ENCODE peak calls at places on chromosome 10, in eight cellular contexts. F is fibroblast of lung, X is neural progenitor cell, I is IMR-90, S is endothelial cell of umbilical vein, C is PC-3, L is H9, T is GM23248. N is an unnamed sample. For H4K20me1, the result is how much of the 10 kb centered on the place peaks cover.

GRCh38 chr10:74347522-74347921 is 196.5 kb downstream of the ADK start:
- DNase-seq in I (no peak), T (no peak), C (no peak), S (no peak), F (no peak), L (no peak), X (no peak), N (no peak)

GRCh38 chr10:127391875-127392274 is 157.2 kb upstream of the NPS start:
- DNase-seq in T (no peak), C (no peak), X (no peak), F (no peak), L (no peak), S (no peak), I (no peak), N (no peak)

GRCh38 chr10:104255244-104255981 is 721 bp downstream of the GSTO1 start:
- DNase-seq in T (peak), I (peak), F (peak), X (peak), S (peak), L (no peak), C (peak), N (peak)

GRCh38 chr10:551489-552252 is 137.8 kb downstream of the DIP2C start:
- DNase-seq in C (no peak), X (no peak), T (no peak), S (no peak), L (no peak), I (no peak), F (no peak), N (no peak)

GRCh38 chr10:110733256-110733952 is 89.3 kb downstream of the RBM20 start:
- DNase-seq in T (no peak), X (no peak), L (no peak), I (no peak), C (peak), S (no peak), F (peak), N (no peak)

GRCh38 chr10:7411671-7412481 is 1.0 kb upstream of the SFMBT2 start:
- DNase-seq in F (no peak), I (no peak), L (peak), X (peak), C (no peak), T (no peak), S (no peak), N (no peak)

GRCh38 chr10:124677871-124678565 is 66.2 kb downstream of the FAM53B start:
- DNase-seq in X (no peak), C (no peak), S (no peak), I (peak), F (no peak), L (no peak), T (peak), N (no peak)

GRCh38 chr10:130647341-130647740 is 511.1 kb downstream of the GLRX3 start:
- DNase-seq in X (no peak), C (no peak), F (no peak), L (no peak), I (no peak), S (no peak), T (no peak), N (no peak)

GRCh38 chr10:8513155-8514147 is 459.0 kb downstream of the GATA3 start:
- DNase-seq in X (no peak), S (no peak), L (peak), I (no peak), F (no peak), C (no peak), T (no peak), N (no peak)

GRCh38 chr10:50279489-50279888 is 28.2 kb upstream of the ASAH2 start:
- DNase-seq in C (peak), I (no peak), L (peak), T (no peak), X (peak), S (no peak), F (no peak), N (no peak)

GRCh38 chr10:62594093-62594520 is 210.4 kb upstream of the ADO start:
- DNase-seq in F (peak), X (peak), S (peak), L (peak), C (peak), I (peak), T (peak), N (peak)

GRCh38 chr10:66258693-66259092 is 667.1 kb upstream of the LRRTM3 start:
- DNase-seq in I (no peak), F (no peak), X (no peak), C (no peak), S (no peak), T (no peak), L (no peak), N (no peak)

GRCh38 chr10:7484456-7485266 is 73.8 kb upstream of the SFMBT2 start:
- DNase-seq in T (no peak), X (no peak), I (no peak), S (no peak), F (no peak), C (no peak), L (no peak), N (no peak)

GRCh38 chr10:71015674-71016073 is 127.3 kb upstream of the PCBD1 start:
- DNase-seq in X (no peak), T (no peak), S (peak), F (no peak), I (no peak), C (no peak), L (no peak), N (no peak)

GRCh38 chr10:68899186-68899745 is 1.8 kb upstream of the DDX50 start:
- DNase-seq in C (no peak), I (no peak), X (no peak), L (no peak), F (no peak), T (no peak), S (no peak), N (no peak)

GRCh38 chr10:120403109-120403508 is 53.9 kb upstream of the PLPP4 start:
- DNase-seq in S (no peak), T (peak), F (peak), L (no peak), X (no peak), I (no peak), C (no peak), N (peak)

GRCh38 chr10:125823663-125824251 is 411 bp downstream of the BCCIP start:
- DNase-seq in X (peak), F (no peak), I (peak), S (peak), C (no peak), L (no peak), T (peak), N (no peak)

GRCh38 chr10:1576467-1577259 is 160.7 kb downstream of the ADARB2 start:
- DNase-seq in F (no peak), S (no peak), T (no peak), C (no peak), I (no peak), X (no peak), L (no peak), N (no peak)

GRCh38 chr10:11480687-11481086 is 130.8 kb downstream of the USP6NL start:
- DNase-seq in T (no peak), S (no peak), C (no peak), I (no peak), X (no peak), F (no peak), L (no peak), N (no peak)

GRCh38 chr10:72243822-72244437 is 27.9 kb upstream of the ASCC1 start:
- DNase-seq in F (peak), X (no peak), S (peak), L (no peak), I (peak), C (peak), T (peak), N (peak)

GRCh38 chr10:103820101-103821062 is 35.0 kb downstream of the SH3PXD2A start:
- DNase-seq in L (no peak), F (peak), I (peak), X (no peak), C (no peak), T (peak), S (peak), N (peak)

GRCh38 chr10:20978617-20979016 is 81.5 kb upstream of the NEBL start:
- DNase-seq in F (no peak), T (no peak), C (no peak), S (no peak), X (no peak), I (no peak), L (no peak), N (no peak)

GRCh38 chr10:14815681-14816080 is 22.2 kb downstream of the CDNF start:
- DNase-seq in T (no peak), X (no peak), S (no peak), L (no peak), F (peak), I (peak), C (no peak), N (peak)

GRCh38 chr10:62541811-62542210 is 167.6 kb downstream of the ZNF365 start:
- DNase-seq in C (no peak), S (no peak), L (no peak), F (no peak), T (no peak), X (no peak), I (no peak), N (no peak)

GRCh38 chr10:113520606-113521481 is 32.0 kb upstream of the HABP2 start:
- DNase-seq in C (peak), F (peak), L (peak), X (peak), T (peak), S (peak), I (peak), N (peak)

GRCh38 chr10:114615600-114616007 is 42.5 kb downstream of the ABLIM1 start:
- DNase-seq in X (no peak), F (no peak), C (no peak), I (no peak), S (no peak), L (no peak), T (no peak), N (no peak)

GRCh38 chr10:116817178-116817577 is 32.1 kb upstream of the ENO4 start:
- DNase-seq in L (no peak), X (no peak), T (no peak), C (no peak), F (no peak), I (no peak), S (no peak), N (no peak)

GRCh38 chr10:60883187-60883586 is 60.8 kb downstream of the RHOBTB1 start:
- DNase-seq in L (no peak), I (peak), X (peak), S (peak), C (peak), F (peak), T (peak), N (peak)

GRCh38 chr10:4498763-4499251 is 327.2 kb upstream of the AKR1E2 start:
- DNase-seq in C (peak), L (no peak), S (peak), F (peak), X (no peak), T (peak), I (peak), N (peak)

GRCh38 chr10:102004376-102004775 is 51.6 kb downstream of the ARMH3 start:
- DNase-seq in I (peak), X (no peak), T (peak), C (no peak), F (peak), S (no peak), L (no peak), N (peak)

GRCh38 chr10:59177862-59178235 is 1.4 kb downstream of the PHYHIPL start:
- DNase-seq in F (no peak), L (no peak), S (no peak), T (no peak), X (no peak), I (no peak), C (no peak), N (no peak)

GRCh38 chr10:101609481-101609880 is 21.4 kb downstream of the DPCD start:
- DNase-seq in L (no peak), I (peak), X (no peak), T (no peak), C (no peak), F (peak), S (peak), N (peak)

GRCh38 chr10:43806851-43807640 is 158.4 kb upstream of the ZNF32 start:
- DNase-seq in F (peak), L (no peak), T (no peak), C (no peak), S (no peak), X (no peak), I (no peak), N (peak)

GRCh38 chr10:78600121-78600665 is 468.6 kb upstream of the ZMIZ1 start:
- DNase-seq in T (no peak), I (no peak), L (peak), C (no peak), X (no peak), S (no peak), F (no peak), N (no peak)

GRCh38 chr10:91409069-91409868 is 875 bp upstream of the HECTD2 start:
- DNase-seq in I (peak), T (peak), X (peak), L (peak), F (peak), C (peak), S (peak), N (peak)

GRCh38 chr10:71471957-71472365 is 75.2 kb downstream of the CDH23 start:
- DNase-seq in I (no peak), T (no peak), S (no peak), L (no peak), C (no peak), X (no peak), F (no peak), N (no peak)

GRCh38 chr10:98098247-98098646 is 36.2 kb upstream of the R3HCC1L start:
- DNase-seq in X (peak), T (no peak), C (no peak), F (no peak), L (no peak), I (no peak), S (no peak), N (no peak)

GRCh38 chr10:26737730-26738129 is 40.2 kb downstream of the PDSS1 start:
- DNase-seq in T (peak), X (no peak), I (peak), S (no peak), L (no peak), F (peak), C (no peak), N (peak)
- H3K9ac ChIP-seq in T (peak), X (no peak), I (no peak), S (no peak), L (no peak), F (no peak), C (no peak), N (no peak)

GRCh38 chr10:132592790-132593788 is 55.5 kb downstream of the INPP5A start:
- DNase-seq in L (no peak), S (peak), X (no peak), C (no peak), T (no peak), F (no peak), I (no peak), N (no peak)
- H4K20me1 ChIP-seq in L (under half), S (under half), X (under half), C (under half), T (under half), F (under half), I (half or more), N (half or more)

GRCh38 chr10:122172311-122173008 is 98.6 kb upstream of the BTBD16 start:
- DNase-seq in L (no peak), X (peak), F (no peak), S (no peak), C (no peak), I (no peak), T (no peak), N (no peak)

GRCh38 chr10:122173337-122173736 is 97.8 kb upstream of the BTBD16 start:
- DNase-seq in F (no peak), C (no peak), L (no peak), X (no peak), S (no peak), I (no peak), T (no peak), N (no peak)

GRCh38 chr10:122173766-122174435 is 97.2 kb upstream of the BTBD16 start:
- DNase-seq in L (no peak), X (no peak), I (no peak), T (no peak), S (no peak), C (no peak), F (no peak), N (no peak)

GRCh38 chr10:122178655-122179054 is 92.4 kb upstream of the BTBD16 start:
- DNase-seq in C (no peak), L (no peak), X (no peak), I (no peak), F (no peak), T (no peak), S (no peak), N (no peak)

DNA sequence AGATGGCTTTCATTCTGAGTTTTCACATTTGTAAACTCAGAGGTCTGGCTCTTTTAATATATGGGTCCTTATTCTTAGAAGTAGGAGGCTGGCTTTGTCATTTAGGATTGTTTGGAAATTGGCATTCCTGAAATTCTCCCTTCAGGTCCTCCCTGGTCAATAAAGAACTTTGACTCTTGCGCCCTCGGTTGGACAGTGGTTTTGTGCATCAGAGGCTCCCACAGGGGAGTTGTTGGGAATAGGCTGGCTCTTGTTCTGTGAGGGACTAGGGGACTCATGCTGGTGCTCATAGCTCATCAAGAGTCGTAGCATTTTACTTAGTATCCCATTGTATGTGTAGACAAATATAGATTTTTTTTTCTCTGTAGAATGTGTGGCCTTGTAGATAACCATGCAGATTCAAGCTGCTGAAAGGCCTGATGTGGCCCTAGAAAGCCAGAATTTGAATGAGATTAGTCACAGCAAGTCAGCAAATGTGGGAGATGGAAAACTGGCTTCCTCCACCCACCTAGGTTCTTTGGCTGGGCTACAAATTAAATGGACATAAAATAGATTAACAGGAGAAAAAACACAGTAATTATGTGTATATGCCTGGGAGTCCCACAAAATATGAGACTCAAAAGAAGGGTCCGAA is 94.7 kb upstream of the BTBD16 start:
- DNase-seq in S (no peak), I (peak), T (peak), X (peak), C (no peak), F (peak), L (no peak), N (no peak)
- H3K9ac ChIP-seq in S (no peak), I (no peak), T (no peak), X (no peak), C (no peak), F (no peak), L (no peak), N (no peak)

DNA sequence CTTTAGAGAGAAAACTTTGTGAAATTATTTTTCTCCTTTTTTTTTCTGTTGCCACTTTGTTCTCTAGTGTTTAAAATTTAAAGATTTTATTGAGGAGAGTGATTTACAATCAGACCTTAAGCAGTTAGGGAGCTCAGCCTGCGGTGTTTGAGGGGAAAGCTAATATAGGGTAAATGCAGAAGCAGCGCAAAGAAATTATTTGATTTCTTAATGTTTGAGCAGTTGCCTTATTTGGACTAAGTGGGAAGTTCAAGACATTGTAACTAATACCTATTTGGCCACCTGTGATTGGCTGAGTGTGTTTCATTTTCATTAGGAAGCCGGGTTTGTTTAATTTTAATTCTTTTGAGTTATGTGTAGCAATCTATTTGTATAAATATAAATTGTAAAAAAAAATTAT is 25.3 kb downstream of the WAC start:
- DNase-seq in F (no peak), T (no peak), S (no peak), X (no peak), I (no peak), C (no peak), L (no peak), N (no peak)
- H4K20me1 ChIP-seq in F (under half), T (under half), S (under half), X (half or more), I (half or more), C (under half), L (under half), N (half or more)

GRCh38 chr10:132456881-132457280 is 59.9 kb downstream of the PWWP2B start:
- DNase-seq in C (no peak), X (no peak), I (no peak), F (no peak), S (no peak), T (no peak), L (no peak), N (no peak)
- H3K9ac ChIP-seq in C (no peak), X (no peak), I (no peak), F (no peak), S (no peak), T (no peak), L (no peak), N (no peak)

GRCh38 chr10:77601488-77601887 is 36.1 kb downstream of the KCNMA1 start:
- DNase-seq in T (peak), C (peak), I (peak), S (no peak), F (no peak), L (no peak), X (no peak), N (no peak)

GRCh38 chr10:77599651-77600050 is 38.0 kb downstream of the KCNMA1 start:
- DNase-seq in L (no peak), X (no peak), F (no peak), T (no peak), S (no peak), C (no peak), I (no peak), N (no peak)

GRCh38 chr10:77597560-77597959 is 40.0 kb downstream of the KCNMA1 start:
- DNase-seq in T (no peak), L (no peak), I (no peak), S (no peak), C (no peak), X (no peak), F (no peak), N (no peak)

GRCh38 chr10:77600640-77601039 is 37.0 kb downstream of the KCNMA1 start:
- DNase-seq in S (no peak), C (no peak), T (no peak), I (no peak), X (no peak), F (no peak), L (no peak), N (no peak)

DNA sequence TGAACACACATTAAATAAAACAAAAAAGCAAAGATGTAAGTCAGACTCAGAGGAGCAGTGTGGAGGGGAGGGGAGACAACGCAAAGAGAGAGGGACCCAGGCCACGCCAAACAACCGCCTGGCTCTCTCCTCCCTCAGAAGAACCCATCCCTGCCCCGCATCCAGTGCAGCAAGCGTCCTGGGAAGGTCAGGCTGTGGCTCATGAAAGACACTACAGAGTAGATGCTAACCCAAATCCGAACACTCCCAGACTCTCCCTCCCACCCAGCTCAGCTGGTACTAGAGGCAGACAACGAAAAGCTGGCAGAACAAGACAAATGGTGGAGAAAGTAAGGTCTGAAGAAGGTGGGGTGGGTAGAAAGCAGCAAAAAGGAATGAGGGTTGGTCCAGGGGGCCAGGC is 39.0 kb downstream of the KCNMA1 start:
- DNase-seq in X (no peak), T (no peak), I (no peak), S (no peak), L (no peak), F (no peak), C (no peak), N (no peak)
- H4K20me1 ChIP-seq in X (under half), T (under half), I (under half), S (under half), L (under half), F (under half), C (under half), N (under half)